ENCODE peak calls at places on chromosome 20, in ten cellular contexts. D is prostate gland, Q is cardiac muscle cell, B is heart right ventricle, H is mammary epithelial cell, L is endothelial cell, F is colonic mucosa, G is MCF 10A, I is astrocyte, T is OCI-LY7. E is an unnamed sample.

GRCh38 chr20:13794667-13795066 is 9.8 kb downstream of the NDUFAF5 start:
- DNase-seq in G (no peak), Q (no peak), I (no peak), B (no peak), H (no peak), F (no peak), T (no peak), D (no peak), L (no peak), E (no peak)

GRCh38 chr20:4130404-4131189 is 115.2 kb upstream of the RNF24 start:
- DNase-seq in G (peak; percentile 83), F (no peak), T (no peak), Q (no peak), L (no peak), H (peak; percentile 59), I (peak; percentile 75), B (no peak), D (no peak), E (peak; percentile 53)

GRCh38 chr20:36097751-36098151 is 56.8 kb upstream of the EPB41L1 start:
- DNase-seq in F (no peak), Q (no peak), G (peak; percentile 11), B (no peak), H (no peak), D (no peak), L (no peak), T (no peak), I (no peak), E (no peak)

GRCh38 chr20:13221673-13222318 is 722 bp downstream of the ISM1 start:
- DNase-seq in D (peak; percentile 29), F (peak; percentile 45), B (peak; percentile 39), Q (peak; percentile 83), I (peak; percentile 42), L (peak; percentile 73), T (no peak), H (peak; percentile 76), G (peak; percentile 69), E (peak; percentile 61)

GRCh38 chr20:11108102-11108842 is 434.5 kb upstream of the JAG1 start:
- DNase-seq in D (no peak), T (no peak), H (no peak), F (no peak), L (no peak), B (peak; percentile 15), G (peak; percentile 10), Q (peak; percentile 21), I (peak; percentile 27), E (no peak)

GRCh38 chr20:23249541-23249940 is 101.0 kb upstream of the NXT1 start:
- DNase-seq in H (no peak), I (no peak), Q (no peak), T (no peak), F (no peak), L (no peak), B (no peak), G (no peak), D (no peak), E (no peak)

GRCh38 chr20:63680427-63680826 is 16.0 kb upstream of the TNFRSF6B start:
- DNase-seq in H (no peak), I (no peak), T (no peak), G (no peak), D (no peak), B (no peak), L (no peak), F (no peak), Q (no peak), E (no peak)

GRCh38 chr20:37775200-37775599 is 81.4 kb downstream of the CTNNBL1 start:
- DNase-seq in G (no peak), L (no peak), H (no peak), F (no peak), T (no peak), D (no peak), I (no peak), Q (no peak), B (no peak), E (no peak)

GRCh38 chr20:32727663-32728062 is 15.6 kb downstream of the COMMD7 start:
- DNase-seq in G (peak; percentile 42), H (peak; percentile 54), D (no peak), Q (no peak), B (no peak), T (no peak), F (no peak), L (no peak), I (peak; percentile 97), E (no peak)

GRCh38 chr20:2800590-2801458 is at the start of gene CPXM1:
- DNase-seq in D (no peak), Q (peak; percentile 68), H (no peak), L (peak; percentile 74), I (no peak), T (no peak), F (no peak), B (no peak), G (no peak), E (no peak)

GRCh38 chr20:22001886-22002285 is 296.4 kb downstream of the PAX1 start:
- DNase-seq in B (no peak), D (no peak), G (no peak), I (no peak), F (no peak), Q (no peak), T (no peak), L (no peak), H (peak; percentile 1), E (no peak)

GRCh38 chr20:51750037-51750769 is 18.0 kb downstream of the ATP9A start:
- DNase-seq in Q (no peak), G (peak; percentile 99), H (peak; percentile 94), T (no peak), B (peak; percentile 53), L (no peak), F (peak; percentile 91), D (peak; percentile 56), I (peak; percentile 91), E (peak; percentile 99)

GRCh38 chr20:63522091-63522868 is 1.7 kb downstream of the PPDPF start:
- DNase-seq in L (no peak), T (no peak), B (no peak), F (no peak), Q (no peak), G (no peak), I (no peak), D (no peak), H (no peak), E (no peak)

GRCh38 chr20:19453781-19454310 is 241.4 kb downstream of the SLC24A3 start:
- DNase-seq in Q (no peak), L (no peak), T (no peak), B (no peak), G (no peak), I (no peak), H (no peak), D (no peak), F (no peak), E (no peak)

GRCh38 chr20:21141825-21142224 is 15.9 kb downstream of the KIZ start:
- DNase-seq in H (no peak), D (no peak), T (no peak), B (no peak), I (no peak), Q (no peak), L (no peak), F (no peak), G (no peak), E (no peak)

GRCh38 chr20:1876217-1876921 is 18.8 kb upstream of the SIRPA start:
- DNase-seq in L (no peak), Q (no peak), D (no peak), I (no peak), G (peak; percentile 84), F (no peak), T (no peak), H (peak; percentile 75), B (no peak), E (no peak)

GRCh38 chr20:21099653-21100589 is 6.2 kb downstream of the LINC00237 start:
- DNase-seq in T (peak; percentile 69), B (peak; percentile 31), I (no peak), H (no peak), G (no peak), L (peak; percentile 67), F (peak; percentile 45), Q (peak; percentile 53), D (no peak), E (peak; percentile 57)

GRCh38 chr20:33909331-33909921 is 84.3 kb upstream of the RALY start:
- DNase-seq in Q (no peak), T (no peak), H (peak; percentile 56), D (no peak), L (no peak), I (peak; percentile 99), G (peak; percentile 52), B (no peak), F (no peak), E (peak; percentile 61)

GRCh38 chr20:45098096-45098773 is 2.7 kb downstream of the KCNS1 start:
- DNase-seq in Q (peak; percentile 26), L (peak; percentile 65), B (peak; percentile 26), F (peak; percentile 36), T (no peak), D (no peak), H (no peak), I (peak; percentile 10), G (no peak), E (peak; percentile 46)
- TF ChIP-seq CTCF in Q (peak; percentile 41), L (no peak), B (no peak), F (peak; percentile 7), T (no peak), D (peak; percentile 18), H (peak; percentile 34), I (no peak), G (no peak), E (no peak)

DNA sequence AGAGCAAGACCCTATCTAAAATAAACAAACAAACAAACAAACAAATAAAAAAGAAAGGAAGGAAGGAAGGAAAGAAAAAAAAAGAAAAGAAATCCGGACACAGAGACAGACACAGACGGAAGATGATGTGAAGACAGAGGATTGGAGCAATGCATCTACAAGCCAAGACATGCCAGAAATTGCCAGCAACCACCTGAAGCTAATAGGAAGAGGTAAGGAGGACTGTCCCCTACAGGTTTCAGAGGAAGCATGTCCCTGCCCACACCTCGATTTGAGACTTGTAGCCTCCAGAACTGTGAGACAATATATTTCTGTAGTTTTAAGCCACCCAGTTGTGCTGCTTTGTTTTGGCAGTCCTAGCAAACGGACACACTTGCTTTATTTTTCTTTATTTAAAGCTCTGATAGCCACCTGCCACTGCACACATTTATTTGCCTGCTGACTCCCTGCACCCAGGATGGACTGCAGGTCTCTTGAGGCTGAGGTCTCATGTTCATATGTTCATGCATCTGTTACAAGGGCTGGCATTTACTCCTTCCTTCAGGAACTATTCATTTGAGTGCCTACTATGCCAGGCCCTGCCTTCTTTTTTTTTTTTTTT is 20.7 kb upstream of the ZMYND8 start:
- DNase-seq in F (no peak), I (no peak), L (no peak), T (no peak), H (peak; percentile 82), Q (no peak), G (peak; percentile 82), B (no peak), D (peak; percentile 69), E (peak; percentile 62)
- TF ChIP-seq CTCF in F (no peak), I (no peak), L (no peak), T (no peak), H (peak; percentile 81), Q (no peak), G (no peak), B (no peak), D (peak; percentile 56), E (peak; percentile 21)

GRCh38 chr20:60718743-60719142 is 533.3 kb upstream of the CDH4 start:
- DNase-seq in L (peak; percentile 6), G (peak; percentile 24), F (no peak), Q (no peak), H (no peak), T (no peak), B (no peak), D (no peak), I (no peak), E (no peak)
- TF ChIP-seq CTCF in L (peak; percentile 13), G (no peak), F (no peak), Q (no peak), H (peak; percentile 15), T (peak; percentile 57), B (no peak), D (no peak), I (no peak), E (no peak)

GRCh38 chr20:58998656-58999055 is 8.4 kb downstream of the CTSZ start:
- DNase-seq in B (no peak), G (no peak), H (no peak), D (no peak), I (no peak), F (no peak), Q (no peak), L (no peak), T (no peak), E (no peak)
- TF ChIP-seq CTCF in B (no peak), G (no peak), H (no peak), D (no peak), I (no peak), F (no peak), Q (no peak), L (no peak), T (no peak), E (no peak)

E was measured in RWPE1.